ENCODE peak calls at places on chromosomes 5 and 9, in ten cellular contexts. X is spleen, D is sigmoid colon, K is GM12878, Z is vagina, W is Panc1, C is GM12891, E is endothelial cell of umbilical vein, B is stomach, F is GM12892. V is an unnamed sample.

GRCh38 chr9:127396253-127396807 is 639 bp upstream of the SLC2A8 start:
- DNase-seq in X (no peak), E (no peak), F (no peak), K (no peak), C (no peak), B (no peak), Z (no peak), W (no peak), D (peak), V (no peak)

GRCh38 chr5:115656404-115656803 is 30.6 kb upstream of the TMED7 start:
- DNase-seq in D (no peak), B (no peak), F (no peak), X (no peak), Z (no peak), E (no peak), K (no peak), C (no peak), W (no peak), V (no peak)

GRCh38 chr9:17229945-17230560 is 95.2 kb downstream of the CNTLN start:
- DNase-seq in W (no peak), D (no peak), X (no peak), K (no peak), E (no peak), F (no peak), C (no peak), B (no peak), Z (no peak), V (no peak)

GRCh38 chr9:34430843-34431437 is 27.4 kb downstream of the FAM219A start:
- DNase-seq in C (no peak), K (no peak), W (no peak), F (no peak), B (peak), D (peak), X (no peak), E (peak), Z (no peak), V (peak)

GRCh38 chr9:76321185-76321828 is 72.9 kb downstream of the RFK start:
- DNase-seq in B (no peak), C (no peak), X (no peak), E (peak), K (no peak), D (no peak), Z (no peak), W (no peak), F (no peak), V (no peak)

GRCh38 chr9:116717150-116717549 is 30.0 kb downstream of the TRIM32 start:
- DNase-seq in D (no peak), F (no peak), B (no peak), Z (no peak), X (no peak), W (no peak), C (no peak), E (no peak), K (no peak), V (no peak)

GRCh38 chr9:81052846-81053245 is 636.5 kb downstream of the TLE1 start:
- DNase-seq in K (no peak), W (no peak), E (no peak), D (no peak), F (no peak), C (no peak), X (no peak), Z (no peak), B (no peak), V (no peak)

GRCh38 chr5:17796757-17797398 is 162.6 kb downstream of the TAF11L14 start:
- DNase-seq in Z (no peak), E (peak), F (no peak), W (no peak), C (no peak), D (no peak), K (no peak), X (no peak), B (no peak), V (no peak)

GRCh38 chr9:82949203-82949602 is 113.7 kb downstream of the RASEF start:
- DNase-seq in X (no peak), F (no peak), D (no peak), Z (no peak), K (no peak), C (no peak), W (no peak), E (no peak), B (no peak), V (no peak)

GRCh38 chr5:38339446-38339845 is 81.1 kb downstream of the EGFLAM start:
- DNase-seq in Z (no peak), K (no peak), X (no peak), D (no peak), F (no peak), W (no peak), B (no peak), C (no peak), E (no peak), V (no peak)

GRCh38 chr5:79853676-79854418 is 137.2 kb downstream of the MTX3 start:
- DNase-seq in C (no peak), K (no peak), B (no peak), F (no peak), W (no peak), X (no peak), Z (peak), D (no peak), E (no peak), V (no peak)

GRCh38 chr9:14175778-14176177 is 138.2 kb downstream of the NFIB start:
- DNase-seq in Z (no peak), E (no peak), W (no peak), C (no peak), X (no peak), B (no peak), D (no peak), K (no peak), F (no peak), V (no peak)

DNA sequence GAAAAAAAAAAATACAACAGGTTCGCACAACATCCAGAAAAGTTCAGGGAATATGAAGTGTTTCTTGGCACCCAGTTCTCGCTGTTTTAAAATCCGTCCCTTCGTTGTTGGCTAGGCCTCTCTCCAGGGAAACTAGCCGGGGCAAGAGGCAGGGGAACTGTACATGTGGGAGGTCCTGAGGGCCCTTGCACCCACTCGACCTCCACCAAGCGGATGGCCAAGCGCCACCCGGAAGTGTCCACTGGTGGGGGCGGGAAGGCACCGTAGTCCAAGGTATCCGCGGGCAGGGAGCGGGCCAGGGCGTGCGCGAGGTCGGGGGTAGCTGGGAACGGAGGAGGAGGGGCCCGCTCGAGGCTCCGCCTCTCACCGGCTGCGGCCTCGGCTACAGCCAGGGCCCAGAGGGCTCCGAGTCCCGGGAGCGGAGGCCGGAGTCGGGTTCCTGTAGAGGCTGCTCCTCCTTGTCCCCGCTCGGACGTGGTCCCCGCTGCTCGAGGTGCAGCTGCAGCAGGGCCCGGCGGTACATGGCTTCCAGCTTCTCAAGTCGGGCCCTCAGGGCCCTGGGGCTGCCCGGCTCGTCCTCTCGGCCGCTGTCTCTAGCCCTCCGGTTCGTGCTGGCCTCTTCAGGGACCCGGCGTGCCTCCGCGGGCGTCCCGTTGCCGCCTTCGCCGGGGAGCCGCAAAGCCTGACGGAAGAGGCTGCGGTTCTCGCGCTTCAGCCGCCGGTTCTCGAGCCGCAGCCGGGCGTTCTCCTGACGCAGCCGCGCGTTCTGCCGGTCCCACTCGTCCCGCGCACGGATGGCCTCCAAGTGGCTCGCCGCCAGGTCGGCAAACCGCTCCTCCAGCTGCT is 720 bp downstream of the TUSC1 start:
- DNase-seq in C (peak), W (no peak), B (peak), D (peak), F (no peak), K (no peak), X (peak), E (peak), Z (peak), V (peak)
- TF ChIP-seq POLR2AphosphoS5 in C (no peak), W (peak), B (peak), D (peak), F (no peak), K (no peak), X (peak), E (peak), Z (peak), V (peak)

GRCh38 chr9:2620876-2621677 is 510 bp upstream of the VLDLR start:
- DNase-seq in C (peak), B (peak), F (no peak), Z (no peak), D (peak), K (no peak), E (peak), W (no peak), X (peak), V (peak)

GRCh38 chr9:2622361-2623045 is 916 bp downstream of the VLDLR start:
- DNase-seq in F (peak), Z (no peak), W (no peak), X (peak), B (peak), C (peak), E (peak), K (no peak), D (peak), V (peak)

GRCh38 chr9:2623046-2623865 is 1.7 kb downstream of the VLDLR start:
- DNase-seq in E (peak), Z (no peak), X (peak), B (peak), K (no peak), W (no peak), C (peak), D (peak), F (no peak), V (peak)

GRCh38 chr9:2623866-2624682 is 2.5 kb downstream of the VLDLR start:
- DNase-seq in E (no peak), D (no peak), F (no peak), C (no peak), W (no peak), B (no peak), K (no peak), Z (no peak), X (no peak), V (no peak)

GRCh38 chr9:2621678-2622360 is at the start of gene VLDLR:
- DNase-seq in X (peak), C (peak), B (peak), K (no peak), E (peak), F (peak), W (no peak), Z (no peak), D (peak), V (peak)
- TF ChIP-seq POLR2AphosphoS5 in X (no peak), C (no peak), B (no peak), K (no peak), E (no peak), F (no peak), W (no peak), Z (no peak), D (no peak), V (no peak)

GRCh38 chr9:125649315-125649714 is 57.7 kb downstream of the MAPKAP1 start:
- DNase-seq in C (no peak), W (no peak), F (no peak), Z (no peak), D (no peak), K (no peak), B (no peak), X (no peak), E (peak), V (no peak)
- TF ChIP-seq POLR2AphosphoS5 in C (no peak), W (no peak), F (no peak), Z (no peak), D (no peak), K (no peak), B (no peak), X (no peak), E (peak), V (peak)

GRCh38 chr9:131395745-131396479 is 2.0 kb downstream of the PRRC2B start:
- DNase-seq in B (no peak), X (no peak), W (no peak), D (no peak), C (no peak), K (no peak), Z (no peak), F (no peak), E (peak), V (no peak)
- TF ChIP-seq POLR2AphosphoS5 in B (no peak), X (no peak), W (no peak), D (no peak), C (no peak), K (no peak), Z (no peak), F (no peak), E (no peak), V (no peak)

GRCh38 chr5:143755969-143756368 is 56.0 kb upstream of the HMHB1 start:
- DNase-seq in X (no peak), B (no peak), E (no peak), D (no peak), W (no peak), F (no peak), C (no peak), Z (no peak), K (no peak), V (no peak)

GRCh38 chr5:143757116-143757515 is 54.8 kb upstream of the HMHB1 start:
- DNase-seq in K (no peak), C (peak), F (no peak), E (no peak), D (no peak), Z (no peak), X (no peak), B (no peak), W (no peak), V (no peak)

GRCh38 chr5:143751342-143751741 is 60.6 kb upstream of the HMHB1 start:
- DNase-seq in Z (no peak), E (no peak), C (no peak), B (no peak), W (no peak), K (no peak), X (no peak), D (no peak), F (no peak), V (no peak)

GRCh38 chr5:143749581-143750204 is 62.3 kb upstream of the HMHB1 start:
- DNase-seq in E (no peak), D (no peak), B (no peak), F (no peak), K (no peak), X (no peak), W (no peak), Z (no peak), C (no peak), V (no peak)

DNA sequence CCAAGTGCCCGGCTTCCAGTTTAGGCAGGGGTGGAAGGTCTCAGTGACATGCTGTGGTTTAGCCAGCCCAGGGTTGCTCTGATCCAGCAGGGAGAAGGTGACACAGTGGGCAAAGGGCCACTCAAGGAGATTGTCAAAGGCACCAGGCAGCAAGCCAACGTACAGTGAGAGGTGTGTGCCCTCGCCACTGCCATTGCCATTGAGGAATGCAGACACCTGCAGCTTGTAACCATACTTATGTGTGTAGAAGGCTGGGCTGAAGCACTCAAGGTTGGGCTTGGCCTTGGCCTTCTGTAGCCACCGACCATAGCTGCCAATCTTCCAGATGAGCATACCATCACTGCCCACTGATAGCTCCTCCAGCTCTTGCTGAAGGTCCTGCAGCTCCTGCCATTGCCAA is 59.8 kb upstream of the HMHB1 start:
- DNase-seq in F (no peak), X (no peak), D (no peak), E (no peak), K (no peak), Z (no peak), W (no peak), B (peak), C (no peak), V (peak)
- TF ChIP-seq POLR2AphosphoS5 in F (no peak), X (no peak), D (no peak), E (no peak), K (no peak), Z (no peak), W (no peak), B (no peak), C (no peak), V (no peak)